ENCODE peak calls at places on chromosomes 6 and 20, in nine cellular contexts. M is neuronal stem cell, J is brain microvascular endothelial cell, Y is aorta, D is tibial artery, S is sigmoid colon, X is cardiac muscle cell, K is Peyer's patch, A is right lobe of liver. W is an unnamed sample.

GRCh38 chr20:62494537-62494936 is 18.7 kb upstream of the GATA5 start:
- DNase-seq in M (no peak), K (no peak), J (no peak), A (no peak), D (no peak), Y (no peak), X (peak; percentile 43), S (no peak), W (no peak)

GRCh38 chr6:33316603-33317417 is 734 bp downstream of the ZBTB22 start:
- DNase-seq in A (no peak), J (no peak), K (no peak), M (no peak), S (peak; percentile 72), X (no peak), Y (no peak), D (no peak), W (no peak)

GRCh38 chr6:127900935-127901334 is at the start of gene THEMIS:
- DNase-seq in J (no peak), S (no peak), A (no peak), M (no peak), K (no peak), D (no peak), X (no peak), Y (no peak), W (no peak)

GRCh38 chr6:81997091-81997926 is 244.8 kb upstream of the TENT5A start:
- DNase-seq in A (no peak), S (no peak), M (no peak), D (no peak), K (no peak), Y (no peak), X (no peak), J (peak; percentile 53), W (peak; percentile 86)

GRCh38 chr6:45421700-45422540 is 44.2 kb upstream of the SUPT3H start:
- DNase-seq in X (peak; percentile 62), A (peak; percentile 56), J (peak; percentile 54), M (peak; percentile 48), Y (peak; percentile 83), S (peak; percentile 78), D (peak; percentile 42), K (peak; percentile 63), W (peak; percentile 73)

GRCh38 chr20:50305636-50306477 is 115.2 kb downstream of the CEBPB start:
- DNase-seq in Y (peak; percentile 50), M (no peak), K (peak; percentile 85), X (no peak), S (peak; percentile 93), J (no peak), A (peak; percentile 92), D (peak; percentile 67), W (peak; percentile 66)

GRCh38 chr20:37223053-37223452 is 38.6 kb downstream of the GHRH start:
- DNase-seq in D (peak; percentile 31), K (no peak), X (peak; percentile 80), J (peak; percentile 94), A (no peak), M (no peak), S (no peak), Y (no peak), W (peak; percentile 97)

GRCh38 chr20:64066984-64067605 is 4.1 kb downstream of the TCEA2 start:
- DNase-seq in M (no peak), Y (no peak), K (no peak), J (no peak), S (no peak), X (no peak), A (peak; percentile 76), D (no peak), W (no peak)

GRCh38 chr6:169224185-169224695 is 29.4 kb downstream of the THBS2 start:
- DNase-seq in D (no peak), J (peak; percentile 73), X (no peak), Y (peak; percentile 73), S (peak; percentile 61), A (peak; percentile 39), M (no peak), K (no peak), W (no peak)

GRCh38 chr6:7532232-7532631 is 9.2 kb upstream of the DSP start:
- DNase-seq in J (no peak), Y (no peak), K (no peak), X (no peak), S (no peak), D (no peak), A (no peak), M (no peak), W (no peak)

GRCh38 chr20:51461306-51461705 is 81.2 kb downstream of the NFATC2 start:
- DNase-seq in J (no peak), K (no peak), X (no peak), M (no peak), A (no peak), Y (no peak), S (no peak), D (no peak), W (no peak)

GRCh38 chr6:138988469-138988834 is 399 bp upstream of the REPS1 start:
- DNase-seq in Y (no peak), J (no peak), X (no peak), M (no peak), A (no peak), K (no peak), D (no peak), S (no peak), W (no peak)

GRCh38 chr6:138987299-138987642 is 782 bp downstream of the REPS1 start:
- DNase-seq in J (no peak), K (no peak), S (peak; percentile 66), A (peak; percentile 61), M (no peak), X (no peak), D (no peak), Y (peak; percentile 79), W (no peak)

GRCh38 chr6:138989098-138989983 is 1.3 kb upstream of the REPS1 start:
- DNase-seq in X (no peak), J (no peak), K (no peak), M (no peak), D (no peak), Y (no peak), A (no peak), S (no peak), W (no peak)

GRCh38 chr6:138987643-138988468 is at the start of gene REPS1:
- DNase-seq in K (peak; percentile 92), S (peak; percentile 96), M (peak; percentile 88), Y (peak; percentile 97), J (peak; percentile 86), X (peak; percentile 95), D (peak; percentile 93), A (peak; percentile 94), W (peak; percentile 91)

DNA sequence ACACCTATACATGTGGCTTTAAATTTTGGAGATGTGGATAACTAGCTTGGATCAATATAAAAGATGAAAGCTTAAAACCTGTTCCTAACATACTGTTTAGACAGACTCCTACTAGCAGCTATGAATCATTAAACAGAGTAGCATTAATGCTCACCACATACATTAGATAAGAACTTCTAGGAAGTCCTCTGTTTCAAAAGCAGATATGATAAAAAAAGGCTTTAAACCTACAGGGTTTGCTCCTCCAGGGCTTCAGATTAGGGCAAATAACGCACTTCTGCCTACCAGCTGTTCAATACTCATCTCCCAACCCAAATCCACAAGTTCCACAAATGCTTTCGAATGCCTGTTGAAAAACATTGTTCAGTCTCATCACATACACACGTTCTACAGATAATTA is 1.5 kb downstream of the REPS1 start:
- DNase-seq in Y (no peak), S (no peak), X (no peak), D (no peak), A (no peak), K (no peak), M (no peak), J (peak; percentile 8), W (peak; percentile 54)
- H3K27ac ChIP-seq in Y (no peak overlapping the region), S (peak overlapping the region; percentile 91), X (no peak overlapping the region), D (peak overlapping the region; percentile 86), A (peak overlapping the region; percentile 94), K (peak overlapping the region; percentile 89), M (no peak overlapping the region), J (no peak overlapping the region), W (no peak overlapping the region)

GRCh38 chr6:138543648-138544047 is 44.4 kb upstream of the NHSL1 start:
- DNase-seq in J (no peak), A (no peak), K (no peak), M (no peak), S (no peak), Y (no peak), D (no peak), X (no peak), W (peak; percentile 29)

GRCh38 chr6:138546733-138547185 is 47.5 kb upstream of the NHSL1 start:
- DNase-seq in A (no peak), X (no peak), J (peak; percentile 56), S (no peak), M (no peak), D (no peak), K (no peak), Y (no peak), W (peak; percentile 42)

GRCh38 chr6:138541793-138542481 is 42.6 kb upstream of the NHSL1 start:
- DNase-seq in X (no peak), D (no peak), M (no peak), S (no peak), Y (no peak), J (no peak), K (no peak), A (no peak), W (peak; percentile 61)

GRCh38 chr6:138544521-138544920 is 45.2 kb upstream of the NHSL1 start:
- DNase-seq in K (no peak), J (no peak), A (no peak), X (no peak), Y (no peak), D (no peak), S (no peak), M (no peak), W (no peak)

DNA sequence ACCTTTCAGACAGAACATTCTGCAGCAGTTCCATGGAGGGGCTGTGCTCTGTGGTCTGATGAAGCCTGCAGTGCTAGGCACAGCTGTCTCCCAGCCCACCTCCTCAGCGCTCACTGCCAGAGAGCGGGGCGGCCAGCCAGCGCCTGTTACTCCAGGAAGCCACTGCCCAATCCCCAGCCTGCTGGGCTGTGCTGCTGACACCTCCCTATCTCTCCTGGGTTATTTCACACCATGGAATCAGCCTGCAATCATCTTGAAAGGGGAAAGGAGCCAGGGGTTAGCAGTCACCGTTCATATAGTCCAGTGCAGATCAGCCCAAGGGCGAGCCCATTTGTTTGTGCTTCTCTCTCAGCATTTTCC is 46.3 kb upstream of the NHSL1 start:
- DNase-seq in J (peak; percentile 74), D (peak; percentile 59), M (peak; percentile 37), X (peak; percentile 81), K (peak; percentile 52), A (peak; percentile 72), Y (peak; percentile 83), S (peak; percentile 79), W (peak; percentile 51)
- H3K36me3 ChIP-seq in J (no peaks in the 10 kb centered on the region), D (no peaks in the 10 kb centered on the region), M (no peaks in the 10 kb centered on the region), X (no peaks in the 10 kb centered on the region), K (no peaks in the 10 kb centered on the region), A (no peaks in the 10 kb centered on the region), Y (no peaks in the 10 kb centered on the region), S (no peaks in the 10 kb centered on the region), W (no peaks in the 10 kb centered on the region)

DNA sequence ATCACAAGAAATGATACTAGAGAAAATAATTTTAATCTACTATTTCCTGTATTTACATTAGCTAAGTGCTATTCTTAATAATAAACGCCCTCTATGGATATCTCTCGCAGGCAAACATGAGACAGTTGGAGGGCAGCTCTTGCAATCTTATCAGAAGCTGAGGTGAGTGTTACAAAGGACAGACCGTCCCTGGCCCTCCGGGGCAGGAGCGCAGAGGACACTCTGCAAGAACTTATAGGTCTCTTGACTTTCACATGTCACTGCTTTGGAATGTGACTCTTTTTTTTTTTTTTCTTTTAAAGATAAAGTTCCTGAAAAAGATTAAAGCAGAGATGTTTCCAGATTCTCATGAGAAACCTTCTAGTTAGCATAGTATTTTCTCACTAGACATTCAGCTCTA is 57.3 kb downstream of the SYTL3 start:
- DNase-seq in A (no peak), M (no peak), J (peak; percentile 29), S (peak; percentile 83), Y (no peak), K (peak; percentile 76), D (no peak), X (peak; percentile 89), W (peak; percentile 67)
- H3K27ac ChIP-seq in A (no peak overlapping the region), M (no peak overlapping the region), J (peak overlapping the region; percentile 6), S (peak overlapping the region; percentile 82), Y (peak overlapping the region; percentile 20), K (peak overlapping the region; percentile 87), D (peak overlapping the region; percentile 69), X (peak overlapping the region; percentile 98), W (no peak overlapping the region)

GRCh38 chr20:1125266-1125665 is 6.9 kb downstream of the PSMF1 start:
- DNase-seq in Y (no peak), K (no peak), D (no peak), X (no peak), S (no peak), A (no peak), M (no peak), J (no peak), W (no peak)
- H3K36me3 ChIP-seq in Y (peaks cover 8% of the 10 kb centered on the region), K (peaks cover 49% of the 10 kb centered on the region), D (peaks cover 51% of the 10 kb centered on the region), X (peaks cover 35% of the 10 kb centered on the region), S (peaks cover 71% of the 10 kb centered on the region), A (no peaks in the 10 kb centered on the region), M (peaks cover 23% of the 10 kb centered on the region), J (peaks cover 37% of the 10 kb centered on the region), W (peaks cover 64% of the 10 kb centered on the region)